ENCODE peak calls at places on chromosomes 13 and 19, in four cellular contexts. B, E, C and I are unnamed samples.

GRCh38 chr13:99634672-99635071 is 133.4 kb downstream of the TM9SF2 start:
- DNase-seq in B (no peak), C (no peak), E (no peak), I (no peak)

GRCh38 chr19:36573948-36574726 is 1.0 kb upstream of the ZNF529 start:
- DNase-seq in C (no peak), B (peak; percentile 2), E (peak; percentile 21), I (no peak)

GRCh38 chr13:23680836-23681235 is 110.6 kb downstream of the TNFRSF19 start:
- DNase-seq in E (no peak), C (no peak), B (no peak), I (no peak)

GRCh38 chr13:51278426-51279130 is 56.4 kb downstream of the FAM124A start:
- DNase-seq in B (no peak), E (no peak), C (no peak), I (no peak)

GRCh38 chr19:32227561-32228165 is 117.7 kb upstream of the ZNF507 start:
- DNase-seq in B (peak; percentile 13), E (no peak), C (no peak), I (no peak)

GRCh38 chr13:30463820-30464495 is 1.8 kb downstream of the HMGB1 start:
- DNase-seq in B (no peak), C (peak; percentile 57), E (no peak), I (peak; percentile 60)

GRCh38 chr13:21673592-21674270 is 2.9 kb downstream of the FGF9 start:
- DNase-seq in B (peak; percentile 62), C (peak; percentile 40), E (peak; percentile 35), I (peak; percentile 56)

GRCh38 chr19:3387645-3388589 is 21.5 kb downstream of the NFIC start:
- DNase-seq in C (peak; percentile 88), B (no peak), E (no peak), I (peak; percentile 92)

GRCh38 chr13:71590654-71591148 is 276.3 kb downstream of the DACH1 start:
- DNase-seq in C (no peak), E (no peak), B (no peak), I (no peak)

GRCh38 chr13:28322256-28322895 is 172.6 kb downstream of the FLT1 start:
- DNase-seq in B (no peak), C (no peak), E (no peak), I (no peak)

GRCh38 chr13:61370520-61370919 is 45.1 kb downstream of the PCDH20 start:
- DNase-seq in E (no peak), B (no peak), C (no peak), I (no peak)

GRCh38 chr13:68099616-68100015 is 869.5 kb upstream of the PCDH9 start:
- DNase-seq in C (no peak), E (no peak), B (no peak), I (no peak)

GRCh38 chr13:51895906-51896888 is 34.4 kb downstream of the CCDC70 start:
- DNase-seq in C (peak; percentile 36), E (peak; percentile 48), B (peak; percentile 75), I (peak; percentile 60)

GRCh38 chr13:58480011-58480410 is 848.5 kb downstream of the PCDH17 start:
- DNase-seq in B (no peak), E (no peak), C (no peak), I (no peak)

GRCh38 chr19:51993422-51993821 is 6.8 kb upstream of the ZNF350 start:
- DNase-seq in B (no peak), E (no peak), C (no peak), I (no peak)
- H3K9me3 ChIP-seq in B (peaks cover 58% of the 10 kb centered on the region), E (peaks cover 21% of the 10 kb centered on the region), C (peaks cover 4% of the 10 kb centered on the region), I (peaks cover 21% of the 10 kb centered on the region)

DNA sequence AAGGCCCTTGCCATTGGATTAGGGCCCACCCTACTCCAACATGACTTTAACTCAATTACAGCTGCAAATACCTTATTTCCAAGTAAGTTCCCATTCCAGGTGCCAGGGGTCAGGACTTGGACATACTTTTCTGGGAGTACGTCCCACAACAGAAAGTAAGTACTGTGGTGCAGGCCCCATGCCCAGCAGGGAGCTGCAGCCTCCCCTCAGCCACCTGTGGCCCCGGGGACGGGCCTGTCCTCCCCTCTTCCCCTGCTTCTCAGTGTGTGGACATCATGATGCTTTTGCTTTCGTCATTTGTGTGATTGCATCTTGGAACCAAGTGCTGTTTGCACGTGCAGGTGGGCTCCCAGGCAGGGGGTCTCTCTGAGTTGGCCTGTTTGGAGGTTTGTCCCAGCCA is 31.9 kb downstream of the CRTC1 start:
- DNase-seq in B (no peak), C (no peak), E (no peak), I (no peak)
- TF ChIP-seq CTCF in B (no peak), C (no peak), E (no peak), I (no peak)

DNA sequence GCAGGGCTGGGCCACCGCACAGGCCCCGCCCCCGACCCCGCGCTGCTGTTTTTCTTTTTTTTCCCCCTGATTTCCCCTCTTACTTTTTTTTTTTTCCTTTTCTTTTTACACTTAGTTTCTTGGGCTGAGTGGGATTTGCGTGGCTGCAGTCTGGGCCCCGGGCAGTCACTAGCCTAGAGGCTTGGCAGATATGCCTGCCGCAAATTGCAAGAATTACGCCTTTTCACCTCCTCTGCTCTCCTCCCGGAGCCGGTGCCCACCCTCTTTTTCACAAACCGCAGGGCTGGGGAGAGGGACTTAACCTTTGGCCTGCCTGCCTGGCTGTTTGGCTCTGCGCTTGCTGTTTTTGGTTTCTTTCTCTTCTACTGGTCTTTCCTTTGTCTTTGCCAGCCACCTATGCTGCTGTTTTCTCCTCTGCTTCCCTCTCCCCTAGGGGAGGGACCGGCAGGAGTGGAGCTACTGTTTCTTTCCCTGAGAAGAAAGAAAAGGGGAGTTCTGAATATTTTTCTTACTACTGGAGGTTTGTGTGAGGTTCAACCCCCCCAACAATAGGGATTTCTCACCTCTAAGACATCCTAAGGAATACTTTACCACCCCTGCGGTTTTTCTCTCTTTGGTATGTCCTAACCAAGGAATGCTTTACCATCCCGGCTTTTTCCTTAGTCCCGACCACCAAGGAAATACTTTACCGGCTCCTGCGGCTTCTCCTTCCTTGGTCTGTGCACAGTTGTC is 11.0 kb downstream of the ZNF552 start:
- DNase-seq in C (no peak), B (no peak), E (no peak), I (peak; percentile 62)
- H3K4me1 ChIP-seq in C (peaks cover 31% of the 10 kb centered on the region), B (peaks cover 18% of the 10 kb centered on the region), E (peaks cover 2% of the 10 kb centered on the region), I (peaks cover 12% of the 10 kb centered on the region)

GRCh38 chr19:55544014-55544413 is 1.3 kb downstream of the SBK3 start:
- DNase-seq in C (no peak), B (no peak), E (no peak), I (no peak)
- H3K9me3 ChIP-seq in C (no peaks in the 10 kb centered on the region), B (no peaks in the 10 kb centered on the region), E (no peaks in the 10 kb centered on the region), I (no peaks in the 10 kb centered on the region)

DNA sequence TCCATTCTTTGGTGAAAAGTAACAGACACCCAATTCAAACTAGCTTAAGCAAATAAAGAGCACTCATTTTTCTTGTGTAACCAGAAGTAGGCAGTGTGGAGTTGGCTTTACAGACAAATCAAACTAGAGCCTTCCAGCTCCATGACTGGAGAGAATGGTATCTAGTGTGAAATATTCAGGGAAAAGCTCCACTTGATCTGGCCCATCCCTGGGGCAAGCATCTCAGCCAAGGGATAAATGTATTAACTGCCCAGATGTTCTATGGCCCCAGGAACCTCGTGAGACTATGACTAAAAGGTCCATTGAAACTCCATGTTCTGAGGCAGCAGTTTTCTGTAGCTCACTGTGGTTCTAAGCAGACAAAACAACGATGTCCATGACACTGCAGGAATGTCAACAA is 49.9 kb downstream of the TBC1D4 start:
- DNase-seq in E (no peak), B (no peak), C (no peak), I (no peak)
- TF ChIP-seq CTCF in E (peak; percentile 27), B (no peak), C (no peak), I (no peak)

GRCh38 chr19:40751065-40751923 is at the start of gene SNRPA:
- DNase-seq in C (peak; percentile 93), E (peak; percentile 85), B (peak; percentile 98), I (peak; percentile 97)
- H3K4me1 ChIP-seq in C (peaks cover 58% of the 10 kb centered on the region), E (peaks cover 35% of the 10 kb centered on the region), B (peaks cover 20% of the 10 kb centered on the region), I (peaks cover 14% of the 10 kb centered on the region)

DNA sequence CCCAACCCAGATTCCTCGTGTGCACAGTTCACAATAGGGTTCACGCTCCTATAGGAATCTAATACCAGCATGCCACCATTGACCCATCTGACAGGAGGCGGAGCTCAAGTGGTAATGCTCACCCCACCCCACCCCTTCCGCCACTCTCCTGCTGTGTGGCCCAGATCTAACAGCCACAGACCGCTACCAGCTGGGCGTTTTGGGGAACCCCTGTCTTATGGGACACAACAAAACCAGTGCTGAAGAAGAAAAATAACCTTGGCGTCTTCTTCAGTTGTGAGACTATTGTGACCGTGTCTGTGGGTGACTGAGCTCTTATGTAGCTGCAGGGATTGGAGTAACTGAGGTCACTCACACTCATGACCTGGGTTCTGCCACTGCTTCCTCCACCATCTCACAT is 5.2 kb upstream of the OR10H1 start:
- DNase-seq in B (no peak), C (no peak), E (no peak), I (no peak)
- H3K9me3 ChIP-seq in B (no peaks in the 10 kb centered on the region), C (no peaks in the 10 kb centered on the region), E (no peaks in the 10 kb centered on the region), I (no peaks in the 10 kb centered on the region)

DNA sequence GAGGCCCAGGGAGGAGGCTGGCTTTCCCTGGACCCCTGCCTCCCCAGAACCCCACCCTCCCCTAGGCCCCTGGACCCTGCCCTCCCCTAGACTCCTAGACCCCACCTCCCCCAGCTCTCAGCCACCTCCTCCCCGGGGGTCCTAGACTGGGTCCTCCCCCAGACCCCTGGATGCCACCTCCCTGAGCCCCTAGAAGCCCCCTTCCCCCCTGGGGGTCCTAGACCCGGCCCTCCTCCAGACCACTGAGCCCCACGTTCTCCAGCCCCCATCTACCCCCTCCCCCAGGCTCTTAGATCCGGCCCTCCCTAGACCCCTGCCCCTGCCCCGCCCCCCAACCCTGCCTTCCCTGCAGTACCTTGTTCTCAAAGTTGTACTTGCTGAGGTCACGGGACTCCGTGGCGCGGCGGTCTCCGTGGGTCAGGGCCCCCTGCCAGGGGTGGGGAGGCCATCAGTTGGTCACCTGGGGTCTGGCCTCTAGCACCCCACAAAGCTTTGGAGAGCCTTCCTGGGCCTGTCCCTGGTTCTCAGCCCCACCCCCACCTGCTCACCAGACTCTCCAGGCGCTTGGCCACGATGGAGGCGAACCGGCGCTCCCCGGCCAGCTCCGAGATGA is 8.0 kb downstream of the GPX4 start:
- DNase-seq in E (no peak), C (no peak), B (no peak), I (no peak)
- TF ChIP-seq CTCF in E (no peak), C (no peak), B (no peak), I (no peak)

DNA sequence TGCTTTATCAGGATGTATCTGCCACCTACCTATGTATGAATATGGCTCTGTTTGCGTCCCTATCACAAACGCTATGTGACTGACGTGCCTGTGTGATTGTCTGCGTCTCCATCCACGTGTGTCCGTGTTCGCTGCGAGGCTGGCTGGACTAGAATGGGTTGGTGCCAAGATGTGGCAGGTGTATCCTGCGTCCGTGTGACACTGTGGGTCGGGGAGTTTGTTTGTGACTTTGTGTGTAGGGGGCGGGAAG is 6.7 kb upstream of the HOOK2 start:
- DNase-seq in E (no peak), C (no peak), B (no peak), I (no peak)
- H3K4me1 ChIP-seq in E (peaks cover 63% of the 10 kb centered on the region), C (peaks cover 81% of the 10 kb centered on the region), B (peaks cover 32% of the 10 kb centered on the region), I (peaks cover 31% of the 10 kb centered on the region)